ENCODE peak calls at places on chromosome 3, in four cellular contexts. G is H7, K is AG04450, T is HepG2. Q is an unnamed sample.

GRCh38 chr3:8835385-8835784 is 66.0 kb upstream of the OXTR start:
- DNase-seq in K (no peak), G (no peak), T (no peak), Q (peak)

GRCh38 chr3:24344784-24345439 is 149.7 kb downstream of the THRB start:
- DNase-seq in G (no peak), K (no peak), T (no peak), Q (no peak)

GRCh38 chr3:25128735-25129134 is 299.3 kb upstream of the RARB start:
- DNase-seq in G (no peak), K (no peak), T (no peak), Q (no peak)

GRCh38 chr3:14911651-14912050 is 35.7 kb upstream of the NR2C2 start:
- DNase-seq in K (no peak), G (no peak), T (no peak), Q (no peak)

GRCh38 chr3:61828880-61829279 is 267.5 kb downstream of the PTPRG start:
- DNase-seq in G (no peak), T (no peak), K (no peak), Q (no peak)

GRCh38 chr3:150763841-150764483 is 993 bp upstream of the SIAH2 start:
- DNase-seq in G (peak), T (peak), K (no peak), Q (peak)

GRCh38 chr3:120039642-120040610 is 54.3 kb downstream of the GSK3B start:
- DNase-seq in T (no peak), K (no peak), G (peak), Q (no peak)

GRCh38 chr3:185750702-185751101 is 74.1 kb downstream of the IGF2BP2 start:
- DNase-seq in G (no peak), T (no peak), K (no peak), Q (no peak)

GRCh38 chr3:126522363-126522788 is 1.6 kb upstream of the CHST13 start:
- DNase-seq in K (no peak), G (peak), T (peak), Q (no peak)

GRCh38 chr3:37546876-37547275 is 314.8 kb upstream of the CTDSPL start:
- DNase-seq in K (no peak), G (peak), T (peak), Q (no peak)

GRCh38 chr3:58584690-58585004 is 7.5 kb upstream of the FAM107A start:
- DNase-seq in K (no peak), T (no peak), G (no peak), Q (no peak)

GRCh38 chr3:139187154-139187553 is 142.5 kb upstream of the PRR23C start:
- DNase-seq in G (no peak), K (no peak), T (no peak), Q (no peak)

GRCh38 chr3:27681249-27681748 is 40.8 kb downstream of the EOMES start:
- DNase-seq in K (peak), G (peak), T (peak), Q (no peak)

GRCh38 chr3:71066849-71067261 is 516.7 kb downstream of the FOXP1 start:
- DNase-seq in T (no peak), K (no peak), G (peak), Q (peak)

GRCh38 chr3:145170101-145170500 is 990.9 kb downstream of the PLOD2 start:
- DNase-seq in G (no peak), K (no peak), T (no peak), Q (no peak)

GRCh38 chr3:49903451-49904424 is at the start of gene MST1R:
- DNase-seq in G (peak), K (no peak), T (peak), Q (no peak)

GRCh38 chr3:24123596-24123995 is 178.5 kb downstream of the NR1D2 start:
- DNase-seq in G (no peak), K (no peak), T (no peak), Q (no peak)

GRCh38 chr3:52317601-52318000 is 1.5 kb downstream of the DNAH1 start:
- DNase-seq in G (peak), K (no peak), T (no peak), Q (no peak)

GRCh38 chr3:58386966-58387365 is 46.7 kb downstream of the PDHB start:
- DNase-seq in T (no peak), K (peak), G (no peak), Q (no peak)

GRCh38 chr3:40770046-40770445 is 245.3 kb downstream of the ZNF621 start:
- DNase-seq in T (no peak), G (no peak), K (no peak), Q (no peak)

GRCh38 chr3:166455724-166456123 is 618.5 kb upstream of the BCHE start:
- DNase-seq in K (no peak), G (no peak), T (no peak), Q (no peak)

GRCh38 chr3:141782386-141782932 is 19.3 kb downstream of the GRK7 start:
- DNase-seq in T (no peak), K (no peak), G (peak), Q (no peak)

DNA sequence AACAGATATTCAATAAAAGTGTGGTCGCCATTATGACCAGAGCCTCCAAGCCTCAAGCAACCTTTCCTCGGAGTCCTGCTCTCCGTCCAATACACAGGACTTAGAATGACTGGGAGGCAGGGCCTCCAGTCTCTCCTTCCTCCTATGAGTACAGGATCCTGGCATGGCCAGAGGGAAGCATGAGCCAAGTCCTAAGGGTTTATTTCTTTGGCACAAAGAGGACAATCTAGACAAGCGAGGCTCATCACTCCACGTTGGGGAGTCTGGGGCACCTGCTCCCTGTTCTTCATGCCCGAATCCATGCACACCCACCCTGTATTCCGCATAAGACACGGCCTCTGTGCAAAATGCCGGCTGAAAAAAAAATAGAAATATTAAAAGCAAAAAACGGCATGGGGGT is 6.8 kb downstream of the PRRT3 start:
- DNase-seq in T (no peak), K (no peak), G (no peak), Q (no peak)
- H3K4me3 ChIP-seq in T (no peak), K (no peak), G (no peak), Q (no peak)

GRCh38 chr3:155843569-155843968 is 10.7 kb downstream of the SLC33A1 start:
- DNase-seq in K (no peak), G (no peak), T (no peak), Q (no peak)
- H3K4me3 ChIP-seq in K (no peak), G (no peak), T (no peak), Q (no peak)

DNA sequence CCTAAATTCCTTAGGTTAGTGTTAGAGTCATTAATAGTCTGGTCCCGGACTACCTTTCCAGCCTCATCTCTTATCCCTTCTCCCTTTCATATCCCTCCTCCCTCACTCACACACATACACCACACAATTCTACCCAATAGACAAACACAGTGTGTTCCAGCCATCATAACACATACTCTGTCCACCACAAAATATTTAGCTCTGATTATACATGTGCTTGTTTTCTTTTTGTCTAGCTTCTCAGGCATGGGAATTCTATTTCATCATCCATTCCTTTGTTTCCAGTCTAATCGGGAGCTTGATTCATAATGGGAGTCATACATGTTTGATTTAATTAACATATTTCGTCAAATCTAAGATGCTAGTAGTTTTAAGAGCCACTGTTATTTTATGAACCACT is 161.8 kb upstream of the BFSP2 start:
- DNase-seq in K (no peak), G (no peak), T (no peak), Q (no peak)
- H3K4me3 ChIP-seq in K (no peak), G (no peak), T (no peak), Q (no peak)

GRCh38 chr3:72894941-72895552 is 7.2 kb downstream of the GXYLT2 start:
- DNase-seq in K (no peak), G (no peak), T (no peak), Q (no peak)
- H3K4me3 ChIP-seq in K (no peak), G (no peak), T (no peak), Q (no peak)

DNA sequence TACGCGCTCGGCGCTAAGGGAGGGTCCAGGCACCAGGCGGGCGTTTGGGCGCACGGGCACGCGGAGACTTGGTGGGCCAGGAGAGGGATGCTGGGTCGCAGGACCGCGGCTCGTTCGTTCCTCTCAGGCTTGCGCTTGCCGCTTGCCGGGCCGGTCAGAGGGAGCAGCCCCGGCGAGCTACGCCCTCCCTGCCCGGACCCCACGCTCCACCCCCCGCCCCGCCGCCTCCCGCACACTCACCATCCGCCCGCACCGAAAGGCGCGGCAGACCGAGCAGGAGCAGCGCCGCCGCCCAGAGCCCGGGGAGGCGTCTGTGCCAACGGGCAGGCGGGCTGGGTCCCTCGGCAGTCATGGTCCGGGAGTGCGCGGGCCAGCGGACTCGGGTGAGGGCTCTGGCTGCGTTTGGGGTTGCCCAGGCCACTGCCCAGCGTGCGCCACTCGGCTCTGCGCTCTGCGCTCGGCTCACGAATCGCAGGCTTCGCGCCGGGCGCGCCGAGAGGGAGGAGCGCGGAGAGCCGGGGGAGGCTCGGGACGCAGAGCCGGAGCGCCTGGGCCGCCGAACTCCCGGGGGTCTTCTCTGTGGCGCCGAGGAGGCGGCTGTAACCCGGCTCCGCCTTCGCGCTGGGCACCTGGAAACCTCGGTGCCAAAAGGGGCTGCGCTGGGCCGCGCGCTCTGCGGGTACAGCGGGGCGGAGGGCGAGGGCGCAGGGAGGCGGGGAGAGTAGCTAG is at the start of gene SUSD5:
- DNase-seq in K (no peak), T (no peak), G (peak), Q (no peak)
- H3K4me3 ChIP-seq in K (peak), T (no peak), G (peak), Q (peak)

GRCh38 chr3:42500909-42501308 is 1.5 kb upstream of the VIPR1 start:
- DNase-seq in K (no peak), T (no peak), G (no peak), Q (no peak)
- H3K4me3 ChIP-seq in K (no peak), T (no peak), G (peak), Q (no peak)